ENCODE peak calls at places on chromosome 7, in seven cellular contexts. One of them, this sample, is unnamed.

GRCh38 chr7:140230862-140231778 is 54.3 kb upstream of the KDM7A start:
- DNase-seq in iPS-NIHi11: peak
- DNase-seq in AG04450: no peak
- DNase-seq in NCI-H460: peak
- DNase-seq in GM23338: peak
- DNase-seq in stimulated activated CD4-positive, alpha-beta T cell treated with anti-CD3 and anti-CD28 coated beads, Interleukin-4, amount 100 ng/mL, for 24 hours: peak
- DNase-seq in mucosa of gallbladder: peak
- DNase-seq in this sample: peak

GRCh38 chr7:43758029-43758860 is at the start of gene BLVRA:
- DNase-seq in stimulated activated CD4-positive, alpha-beta T cell treated with anti-CD3 and anti-CD28 coated beads, Interleukin-4, amount 100 ng/mL, for 24 hours: peak
- DNase-seq in GM23338: peak
- DNase-seq in NCI-H460: peak
- DNase-seq in mucosa of gallbladder: peak
- DNase-seq in iPS-NIHi11: peak
- DNase-seq in AG04450: no peak
- DNase-seq in this sample: peak

GRCh38 chr7:36487756-36488336 is 98.2 kb downstream of the ANLN start:
- DNase-seq in AG04450: peak
- DNase-seq in iPS-NIHi11: peak
- DNase-seq in NCI-H460: peak
- DNase-seq in GM23338: peak
- DNase-seq in mucosa of gallbladder: peak
- DNase-seq in stimulated activated CD4-positive, alpha-beta T cell treated with anti-CD3 and anti-CD28 coated beads, Interleukin-4, amount 100 ng/mL, for 24 hours: peak
- DNase-seq in this sample: peak

GRCh38 chr7:95509199-95509598 is 23.5 kb downstream of the ASB4 start:
- DNase-seq in NCI-H460: no peak
- DNase-seq in GM23338: peak
- DNase-seq in stimulated activated CD4-positive, alpha-beta T cell treated with anti-CD3 and anti-CD28 coated beads, Interleukin-4, amount 100 ng/mL, for 24 hours: no peak
- DNase-seq in iPS-NIHi11: peak
- DNase-seq in AG04450: no peak
- DNase-seq in mucosa of gallbladder: no peak
- DNase-seq in this sample: no peak

GRCh38 chr7:95396136-95397032 is at the start of gene PON3:
- DNase-seq in GM23338: peak
- DNase-seq in mucosa of gallbladder: no peak
- DNase-seq in NCI-H460: no peak
- DNase-seq in stimulated activated CD4-positive, alpha-beta T cell treated with anti-CD3 and anti-CD28 coated beads, Interleukin-4, amount 100 ng/mL, for 24 hours: no peak
- DNase-seq in AG04450: no peak
- DNase-seq in iPS-NIHi11: peak
- DNase-seq in this sample: peak

GRCh38 chr7:77746164-77746823 is 50.0 kb downstream of the RSBN1L start:
- DNase-seq in stimulated activated CD4-positive, alpha-beta T cell treated with anti-CD3 and anti-CD28 coated beads, Interleukin-4, amount 100 ng/mL, for 24 hours: no peak
- DNase-seq in AG04450: no peak
- DNase-seq in GM23338: no peak
- DNase-seq in iPS-NIHi11: no peak
- DNase-seq in NCI-H460: no peak
- DNase-seq in mucosa of gallbladder: no peak
- DNase-seq in this sample: no peak

GRCh38 chr7:91551377-91552175 is 287.3 kb downstream of the FZD1 start:
- DNase-seq in NCI-H460: no peak
- DNase-seq in stimulated activated CD4-positive, alpha-beta T cell treated with anti-CD3 and anti-CD28 coated beads, Interleukin-4, amount 100 ng/mL, for 24 hours: no peak
- DNase-seq in AG04450: no peak
- DNase-seq in iPS-NIHi11: no peak
- DNase-seq in mucosa of gallbladder: no peak
- DNase-seq in GM23338: no peak
- DNase-seq in this sample: no peak

GRCh38 chr7:47453093-47454056 is 128.5 kb downstream of the TNS3 start:
- DNase-seq in GM23338: no peak
- DNase-seq in mucosa of gallbladder: peak
- DNase-seq in NCI-H460: no peak
- DNase-seq in iPS-NIHi11: no peak
- DNase-seq in AG04450: peak
- DNase-seq in stimulated activated CD4-positive, alpha-beta T cell treated with anti-CD3 and anti-CD28 coated beads, Interleukin-4, amount 100 ng/mL, for 24 hours: no peak
- DNase-seq in this sample: no peak

GRCh38 chr7:132428247-132428919 is 147.9 kb downstream of the PLXNA4 start:
- DNase-seq in GM23338: no peak
- DNase-seq in mucosa of gallbladder: no peak
- DNase-seq in AG04450: no peak
- DNase-seq in NCI-H460: no peak
- DNase-seq in iPS-NIHi11: no peak
- DNase-seq in stimulated activated CD4-positive, alpha-beta T cell treated with anti-CD3 and anti-CD28 coated beads, Interleukin-4, amount 100 ng/mL, for 24 hours: no peak
- DNase-seq in this sample: no peak

GRCh38 chr7:84364708-84365107 is 170.1 kb upstream of the SEMA3A start:
- DNase-seq in mucosa of gallbladder: no peak
- DNase-seq in AG04450: peak
- DNase-seq in GM23338: peak
- DNase-seq in NCI-H460: no peak
- DNase-seq in stimulated activated CD4-positive, alpha-beta T cell treated with anti-CD3 and anti-CD28 coated beads, Interleukin-4, amount 100 ng/mL, for 24 hours: no peak
- DNase-seq in iPS-NIHi11: peak
- DNase-seq in this sample: no peak

GRCh38 chr7:101595766-101596537 is 33.1 kb downstream of the MYL10 start:
- DNase-seq in AG04450: no peak
- DNase-seq in NCI-H460: no peak
- DNase-seq in mucosa of gallbladder: no peak
- DNase-seq in iPS-NIHi11: no peak
- DNase-seq in stimulated activated CD4-positive, alpha-beta T cell treated with anti-CD3 and anti-CD28 coated beads, Interleukin-4, amount 100 ng/mL, for 24 hours: no peak
- DNase-seq in GM23338: no peak
- DNase-seq in this sample: no peak

GRCh38 chr7:157389951-157390730 is 53.3 kb downstream of the DNAJB6 start:
- DNase-seq in GM23338: no peak
- DNase-seq in iPS-NIHi11: no peak
- DNase-seq in AG04450: no peak
- DNase-seq in stimulated activated CD4-positive, alpha-beta T cell treated with anti-CD3 and anti-CD28 coated beads, Interleukin-4, amount 100 ng/mL, for 24 hours: peak
- DNase-seq in mucosa of gallbladder: no peak
- DNase-seq in NCI-H460: no peak
- DNase-seq in this sample: peak

GRCh38 chr7:118478931-118479330 is 254.4 kb downstream of the ANKRD7 start:
- DNase-seq in stimulated activated CD4-positive, alpha-beta T cell treated with anti-CD3 and anti-CD28 coated beads, Interleukin-4, amount 100 ng/mL, for 24 hours: no peak
- DNase-seq in GM23338: no peak
- DNase-seq in iPS-NIHi11: no peak
- DNase-seq in NCI-H460: no peak
- DNase-seq in mucosa of gallbladder: no peak
- DNase-seq in AG04450: no peak
- DNase-seq in this sample: no peak

GRCh38 chr7:16071246-16071857 is 350.0 kb downstream of the CRPPA start:
- DNase-seq in iPS-NIHi11: peak
- DNase-seq in GM23338: peak
- DNase-seq in mucosa of gallbladder: no peak
- DNase-seq in stimulated activated CD4-positive, alpha-beta T cell treated with anti-CD3 and anti-CD28 coated beads, Interleukin-4, amount 100 ng/mL, for 24 hours: no peak
- DNase-seq in AG04450: peak
- DNase-seq in NCI-H460: peak
- DNase-seq in this sample: no peak

GRCh38 chr7:47635091-47636090 is 53.5 kb upstream of the TNS3 start:
- DNase-seq in mucosa of gallbladder: peak
- DNase-seq in stimulated activated CD4-positive, alpha-beta T cell treated with anti-CD3 and anti-CD28 coated beads, Interleukin-4, amount 100 ng/mL, for 24 hours: no peak
- DNase-seq in AG04450: no peak
- DNase-seq in iPS-NIHi11: peak
- DNase-seq in GM23338: peak
- DNase-seq in NCI-H460: peak
- DNase-seq in this sample: no peak

GRCh38 chr7:21125297-21125696 is 302.6 kb upstream of the SP4 start:
- DNase-seq in stimulated activated CD4-positive, alpha-beta T cell treated with anti-CD3 and anti-CD28 coated beads, Interleukin-4, amount 100 ng/mL, for 24 hours: no peak
- DNase-seq in GM23338: peak
- DNase-seq in mucosa of gallbladder: no peak
- DNase-seq in iPS-NIHi11: peak
- DNase-seq in NCI-H460: no peak
- DNase-seq in AG04450: no peak
- DNase-seq in this sample: no peak

GRCh38 chr7:121456785-121457359 is 60.8 kb upstream of the FAM3C start:
- DNase-seq in NCI-H460: no peak
- DNase-seq in iPS-NIHi11: no peak
- DNase-seq in stimulated activated CD4-positive, alpha-beta T cell treated with anti-CD3 and anti-CD28 coated beads, Interleukin-4, amount 100 ng/mL, for 24 hours: no peak
- DNase-seq in AG04450: no peak
- DNase-seq in GM23338: no peak
- DNase-seq in mucosa of gallbladder: no peak
- DNase-seq in this sample: no peak

GRCh38 chr7:84700563-84701370 is 486.1 kb downstream of the SEMA3D start:
- DNase-seq in NCI-H460: no peak
- DNase-seq in GM23338: no peak
- DNase-seq in stimulated activated CD4-positive, alpha-beta T cell treated with anti-CD3 and anti-CD28 coated beads, Interleukin-4, amount 100 ng/mL, for 24 hours: no peak
- DNase-seq in AG04450: no peak
- DNase-seq in iPS-NIHi11: no peak
- DNase-seq in mucosa of gallbladder: no peak
- DNase-seq in this sample: no peak

GRCh38 chr7:8216291-8216690 is 45.7 kb downstream of the ICA1 start:
- DNase-seq in iPS-NIHi11: no peak
- DNase-seq in AG04450: no peak
- DNase-seq in GM23338: no peak
- DNase-seq in stimulated activated CD4-positive, alpha-beta T cell treated with anti-CD3 and anti-CD28 coated beads, Interleukin-4, amount 100 ng/mL, for 24 hours: no peak
- DNase-seq in mucosa of gallbladder: no peak
- DNase-seq in NCI-H460: no peak
- DNase-seq in this sample: no peak

GRCh38 chr7:47346378-47346914 is 235.5 kb downstream of the TNS3 start:
- DNase-seq in NCI-H460: no peak
- DNase-seq in AG04450: no peak
- DNase-seq in GM23338: no peak
- DNase-seq in stimulated activated CD4-positive, alpha-beta T cell treated with anti-CD3 and anti-CD28 coated beads, Interleukin-4, amount 100 ng/mL, for 24 hours: no peak
- DNase-seq in iPS-NIHi11: no peak
- DNase-seq in mucosa of gallbladder: no peak
- DNase-seq in this sample: no peak

This sample was measured in stimulated activated naive CD8-positive, alpha-beta T cell treated with anti-CD3 and anti-CD28 coated beads, Interleukin-15, Interleukin-2, amounts not matched to agents 100 U/mL and 50 U/mL, for 24 hours.